ENCODE peak calls at places on chromosomes 4 and X, in seven cellular contexts. C is GM12865, A is head of caudate nucleus, S is HT1080, Z is cardiac septum, E is sciatic nerve, J is astrocyte of the cerebellum. X is an unnamed sample.

GRCh38 chr4:2432991-2433530 is 14.3 kb downstream of the CFAP99 start:
- DNase-seq in C (no peak), A (peak; percentile 83), S (peak; percentile 54), Z (no peak), E (no peak), J (no peak), X (no peak)

GRCh38 chr4:7595883-7596535 is 161.3 kb upstream of the PSAPL1 start:
- DNase-seq in C (no peak), A (no peak), S (peak; percentile 85), Z (no peak), E (no peak), J (no peak), X (no peak)

GRCh38 chrX:130091976-130092522 is 18.2 kb downstream of the ELF4 start:
- DNase-seq in C (peak; percentile 94), A (no peak), S (peak; percentile 30), Z (peak; percentile 89), E (no peak), J (no peak), X (no peak)

GRCh38 chrX:18290200-18290599 is 64.3 kb downstream of the SCML2 start:
- DNase-seq in C (no peak), A (no peak), S (no peak), Z (no peak), E (no peak), J (no peak), X (no peak)

GRCh38 chr4:184417802-184418511 is 56.4 kb downstream of the IRF2 start:
- DNase-seq in C (peak; percentile 86), A (peak; percentile 45), S (peak; percentile 95), Z (no peak), E (no peak), J (peak; percentile 42), X (peak; percentile 56)

GRCh38 chrX:274904-275475 is 6.2 kb upstream of the PLCXD1 start:
- DNase-seq in C (no peak), A (no peak), S (no peak), Z (peak; percentile 70), E (peak; percentile 60), J (no peak), X (peak; percentile 24)

GRCh38 chrX:129783176-129783776 is 3.5 kb downstream of the SASH3 start:
- DNase-seq in C (no peak), A (no peak), S (no peak), Z (peak; percentile 39), E (no peak), J (no peak), X (no peak)

GRCh38 chr4:140689628-140690027 is 66.6 kb downstream of the TBC1D9 start:
- DNase-seq in C (no peak), A (no peak), S (no peak), Z (no peak), E (no peak), J (no peak), X (no peak)

GRCh38 chr4:76966024-76966579 is 16.6 kb downstream of the SEPTIN11 start:
- DNase-seq in C (no peak), A (no peak), S (no peak), Z (no peak), E (no peak), J (no peak), X (no peak)

GRCh38 chr4:36244257-36245084 is at the start of gene ARAP2:
- DNase-seq in C (peak; percentile 81), A (peak; percentile 68), S (peak; percentile 32), Z (peak; percentile 82), E (peak; percentile 71), J (no peak), X (no peak)

GRCh38 chr4:38125816-38126215 is 165.6 kb downstream of the PTTG2 start:
- DNase-seq in C (no peak), A (no peak), S (peak; percentile 10), Z (no peak), E (no peak), J (no peak), X (no peak)

GRCh38 chr4:153785830-153786721 is 2.8 kb downstream of the SFRP2 start:
- DNase-seq in C (peak; percentile 23), A (no peak), S (peak; percentile 18), Z (no peak), E (no peak), J (no peak), X (no peak)

GRCh38 chrX:85627363-85627762 is 247.9 kb upstream of the POF1B start:
- DNase-seq in C (peak; percentile 1), A (no peak), S (no peak), Z (no peak), E (no peak), J (no peak), X (no peak)

GRCh38 chr4:119087121-119087520 is 48.5 kb upstream of the MYOZ2 start:
- DNase-seq in C (no peak), A (no peak), S (no peak), Z (no peak), E (no peak), J (no peak), X (no peak)

GRCh38 chr4:22625301-22625700 is 67.4 kb upstream of the GBA3 start:
- DNase-seq in C (no peak), A (no peak), S (peak; percentile 31), Z (no peak), E (no peak), J (no peak), X (no peak)

GRCh38 chr4:23333946-23334878 is 555.6 kb downstream of the PPARGC1A start:
- DNase-seq in C (peak; percentile 71), A (peak; percentile 55), S (peak; percentile 97), Z (no peak), E (no peak), J (peak; percentile 95), X (no peak)

GRCh38 chr4:147707892-147708672 is 23.8 kb upstream of the ARHGAP10 start:
- DNase-seq in C (peak; percentile 71), A (peak; percentile 71), S (peak; percentile 44), Z (no peak), E (peak; percentile 71), J (no peak), X (no peak)

GRCh38 chr4:27016551-27016950 is 155.9 kb downstream of the STIM2 start:
- DNase-seq in C (no peak), A (no peak), S (peak; percentile 5), Z (no peak), E (no peak), J (peak; percentile 24), X (no peak)

GRCh38 chrX:39893417-39894338 is 204.1 kb downstream of the BCOR start:
- DNase-seq in C (peak; percentile 68), A (no peak), S (no peak), Z (no peak), E (no peak), J (no peak), X (no peak)

GRCh38 chr4:2330119-2331042 is 68.5 kb upstream of the MXD4 start:
- DNase-seq in C (no peak), A (no peak), S (peak; percentile 94), Z (no peak), E (no peak), J (peak; percentile 86), X (no peak)

GRCh38 chr4:54852061-54852460 is 194.3 kb downstream of the KIT start:
- DNase-seq in C (no peak), A (peak; percentile 47), S (no peak), Z (no peak), E (no peak), J (no peak), X (no peak)

GRCh38 chr4:127686656-127687055 is 43.5 kb upstream of the SLC25A31 start:
- DNase-seq in C (no peak), A (no peak), S (peak; percentile 61), Z (no peak), E (no peak), J (no peak), X (no peak)

GRCh38 chr4:98780111-98780549 is 121.7 kb upstream of the TSPAN5 start:
- DNase-seq in C (no peak), A (no peak), S (no peak), Z (no peak), E (no peak), J (no peak), X (no peak)

GRCh38 chr4:160129439-160129838 is 1026.6 kb downstream of the RAPGEF2 start:
- DNase-seq in C (no peak), A (no peak), S (peak; percentile 79), Z (no peak), E (no peak), J (peak; percentile 64), X (no peak)

GRCh38 chrX:110201799-110202198 is 116.1 kb downstream of the AMMECR1 start:
- DNase-seq in C (no peak), A (no peak), S (no peak), Z (no peak), E (no peak), J (no peak), X (no peak)

GRCh38 chr4:168511780-168512467 is 15.1 kb downstream of the PALLD start:
- DNase-seq in C (no peak), A (no peak), S (no peak), Z (no peak), E (no peak), J (no peak), X (no peak)

GRCh38 chr4:104752337-104752736 is 257.6 kb upstream of the CXXC4 start:
- DNase-seq in C (peak; percentile 27), A (no peak), S (no peak), Z (no peak), E (no peak), J (peak; percentile 16), X (no peak)

GRCh38 chrX:118864063-118864630 is 40.5 kb downstream of the ZCCHC12 start:
- DNase-seq in C (no peak), A (no peak), S (no peak), Z (no peak), E (no peak), J (no peak), X (no peak)

GRCh38 chrX:43655961-43656494 is at the start of gene MAOA:
- DNase-seq in C (no peak), A (peak; percentile 70), S (no peak), Z (peak; percentile 82), E (peak; percentile 80), J (no peak), X (no peak)

GRCh38 chr4:125313497-125313896 is 1.3 kb upstream of the FAT4 start:
- DNase-seq in C (peak; percentile 76), A (peak; percentile 51), S (peak; percentile 86), Z (no peak), E (no peak), J (peak; percentile 88), X (peak; percentile 91)

GRCh38 chrX:47802589-47802988 is 34.1 kb upstream of the ZNF81 start:
- DNase-seq in C (no peak), A (peak; percentile 22), S (no peak), Z (no peak), E (no peak), J (no peak), X (no peak)

GRCh38 chr4:51840791-51841190 is 2.2 kb upstream of the DCUN1D4 start:
- DNase-seq in C (no peak), A (no peak), S (no peak), Z (no peak), E (no peak), J (no peak), X (no peak)

GRCh38 chr4:2249526-2249991 is 7.6 kb upstream of the HAUS3 start:
- DNase-seq in C (peak; percentile 0), A (no peak), S (no peak), Z (peak; percentile 63), E (no peak), J (no peak), X (no peak)